ENCODE peak calls at places on chromosomes 13 and 19, in eight cellular contexts. T, I, V, Z, R, Y, L and J are unnamed samples.

GRCh38 chr13:85334187-85334586 is 465.0 kb downstream of the SLITRK6 start:
- DNase-seq in I (no peak), Y (no peak), R (no peak), Z (no peak), L (no peak), V (no peak), T (no peak), J (no peak)

GRCh38 chr19:14795078-14795721 is 16.8 kb upstream of the ADGRE2 start:
- DNase-seq in Y (no peak), I (no peak), T (no peak), L (no peak), R (no peak), V (no peak), Z (no peak), J (no peak)

GRCh38 chr13:21089827-21090226 is 28.4 kb upstream of the LATS2 start:
- DNase-seq in T (no peak), Z (no peak), V (no peak), L (no peak), I (no peak), Y (no peak), R (no peak), J (no peak)

GRCh38 chr19:57419439-57419838 is 8.5 kb downstream of the ZNF17 start:
- DNase-seq in Z (no peak), Y (no peak), L (no peak), T (no peak), I (no peak), R (no peak), V (no peak), J (no peak)

GRCh38 chr13:91136806-91137205 is 210.7 kb upstream of the MIR17HG start:
- DNase-seq in R (no peak), I (no peak), Y (no peak), Z (no peak), L (no peak), T (no peak), V (no peak), J (no peak)

GRCh38 chr13:98509271-98510155 is 67.4 kb downstream of the STK24 start:
- DNase-seq in L (peak), I (peak), Y (no peak), V (peak), R (no peak), T (peak), Z (no peak), J (no peak)

GRCh38 chr13:33186851-33187250 is 98.7 kb downstream of the STARD13 start:
- DNase-seq in L (peak), I (no peak), T (no peak), V (peak), Z (peak), R (no peak), Y (no peak), J (no peak)

GRCh38 chr19:13060233-13060963 is 42.3 kb downstream of the LYL1 start:
- DNase-seq in T (peak), R (no peak), Z (no peak), Y (no peak), V (peak), L (no peak), I (peak), J (no peak)

GRCh38 chr19:11337080-11337479 is 2.4 kb downstream of the RAB3D start:
- DNase-seq in L (no peak), I (no peak), V (no peak), R (no peak), Z (no peak), Y (no peak), T (no peak), J (no peak)

GRCh38 chr19:14515501-14516047 is 2.6 kb downstream of the DNAJB1 start:
- DNase-seq in T (no peak), L (no peak), R (no peak), Y (no peak), I (no peak), Z (no peak), V (no peak), J (no peak)

GRCh38 chr13:37608750-37609339 is 10.3 kb upstream of the POSTN start:
- DNase-seq in Z (no peak), I (no peak), T (no peak), Y (no peak), R (no peak), L (no peak), V (peak), J (no peak)

GRCh38 chr13:113929628-113930615 is 44.0 kb downstream of the C13orf46 start:
- DNase-seq in Z (peak), V (no peak), T (no peak), R (peak), Y (no peak), L (no peak), I (no peak), J (no peak)

GRCh38 chr13:44151474-44151873 is 222.2 kb upstream of the SERP2 start:
- DNase-seq in Y (no peak), V (no peak), Z (no peak), T (no peak), I (no peak), L (no peak), R (no peak), J (no peak)

GRCh38 chr19:48480151-48480475 is 10.9 kb downstream of the CYTH2 start:
- DNase-seq in R (no peak), V (no peak), L (no peak), I (peak), Z (peak), Y (no peak), T (peak), J (no peak)

GRCh38 chr13:32911506-32911905 is 104.7 kb upstream of the KL start:
- DNase-seq in V (peak), Z (peak), Y (no peak), R (no peak), T (no peak), L (no peak), I (peak), J (peak)

GRCh38 chr13:50353651-50354415 is 338.6 kb downstream of the KCNRG start:
- DNase-seq in V (peak), T (no peak), L (peak), I (peak), Y (no peak), Z (no peak), R (no peak), J (no peak)

GRCh38 chr19:13008926-13009787 is 13.9 kb downstream of the NFIX start:
- DNase-seq in Y (no peak), T (no peak), I (peak), V (no peak), R (no peak), Z (peak), L (no peak), J (no peak)

GRCh38 chr13:40102854-40103253 is 447.4 kb downstream of the COG6 start:
- DNase-seq in I (peak), Z (no peak), V (peak), T (no peak), L (peak), Y (no peak), R (no peak), J (no peak)

GRCh38 chr19:11227201-11227886 is 12.1 kb upstream of the ANGPTL8 start:
- DNase-seq in Z (peak), I (no peak), Y (no peak), R (no peak), V (no peak), T (peak), L (no peak), J (no peak)

GRCh38 chr13:60654405-60654804 is 257.4 kb downstream of the TDRD3 start:
- DNase-seq in Y (no peak), L (no peak), V (peak), T (no peak), R (no peak), I (peak), Z (peak), J (no peak)

GRCh38 chr19:3109491-3109890 is 15.3 kb downstream of the GNA11 start:
- DNase-seq in L (no peak), V (no peak), T (no peak), R (peak), Y (no peak), I (no peak), Z (no peak), J (no peak)
- TF ChIP-seq CTCF in L (no peak), V (no peak), T (no peak), R (no peak), Y (no peak), I (no peak), Z (no peak), J (no peak)

GRCh38 chr13:103762523-103762922 is 696.3 kb upstream of the SLC10A2 start:
- DNase-seq in Y (no peak), V (no peak), T (no peak), I (no peak), Z (peak), R (no peak), L (no peak), J (no peak)
- TF ChIP-seq CTCF in Y (no peak), V (no peak), T (no peak), I (no peak), Z (peak), R (no peak), L (no peak), J (no peak)

GRCh38 chr19:6217752-6218403 is 61.9 kb downstream of the MLLT1 start:
- DNase-seq in Y (no peak), L (no peak), V (no peak), R (peak), T (no peak), I (no peak), Z (no peak), J (no peak)

GRCh38 chr19:6216236-6216995 is 63.4 kb downstream of the MLLT1 start:
- DNase-seq in L (no peak), Y (no peak), V (no peak), T (no peak), R (peak), Z (no peak), I (no peak), J (no peak)

GRCh38 chr19:6218497-6219146 is 61.2 kb downstream of the MLLT1 start:
- DNase-seq in Z (peak), L (peak), R (peak), T (peak), V (peak), Y (peak), I (peak), J (peak)

GRCh38 chr19:6215701-6216235 is 64.0 kb downstream of the MLLT1 start:
- DNase-seq in V (no peak), Z (no peak), T (no peak), R (peak), Y (no peak), I (no peak), L (no peak), J (no peak)

DNA sequence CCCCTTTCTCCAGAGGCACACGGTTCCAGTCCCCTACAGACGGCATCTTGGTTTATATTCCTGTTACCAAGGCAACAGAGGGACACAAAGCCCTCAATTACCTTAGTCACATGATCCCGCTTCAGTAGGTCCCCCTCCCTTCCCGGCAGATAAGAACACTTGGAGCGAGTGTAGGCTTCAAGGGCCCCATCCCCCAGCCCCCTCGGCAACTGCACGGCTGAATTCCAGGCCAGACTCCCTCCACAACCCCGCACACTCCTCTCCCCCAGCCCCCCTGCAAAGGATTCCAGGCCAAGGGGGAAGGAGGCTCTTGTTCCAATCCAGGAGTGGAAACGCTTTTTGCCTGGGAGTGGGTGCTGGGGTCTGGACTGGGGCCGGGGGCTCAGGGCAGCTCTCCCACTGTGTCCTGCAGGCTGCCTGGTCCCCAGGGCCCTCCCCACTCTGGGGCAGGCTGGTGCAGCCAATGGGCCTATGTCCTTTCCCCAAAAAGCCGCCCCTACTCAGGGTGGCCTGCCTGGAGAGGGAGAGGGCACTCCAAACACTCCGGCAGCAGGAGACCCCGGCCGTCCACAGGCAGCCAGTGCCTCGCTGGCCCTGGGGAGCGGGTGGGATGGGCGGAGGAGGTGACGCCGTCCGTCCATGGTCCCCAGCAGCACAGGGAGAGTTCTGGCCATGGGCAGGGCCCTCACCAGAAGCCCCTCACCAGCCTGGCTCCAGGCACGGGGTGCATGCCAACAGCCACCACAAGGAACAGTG is 62.6 kb downstream of the MLLT1 start:
- DNase-seq in L (peak), T (no peak), Y (no peak), I (peak), V (peak), Z (peak), R (peak), J (no peak)
- TF ChIP-seq CTCF in L (no peak), T (no peak), Y (no peak), I (no peak), V (no peak), Z (no peak), R (no peak), J (no peak)

DNA sequence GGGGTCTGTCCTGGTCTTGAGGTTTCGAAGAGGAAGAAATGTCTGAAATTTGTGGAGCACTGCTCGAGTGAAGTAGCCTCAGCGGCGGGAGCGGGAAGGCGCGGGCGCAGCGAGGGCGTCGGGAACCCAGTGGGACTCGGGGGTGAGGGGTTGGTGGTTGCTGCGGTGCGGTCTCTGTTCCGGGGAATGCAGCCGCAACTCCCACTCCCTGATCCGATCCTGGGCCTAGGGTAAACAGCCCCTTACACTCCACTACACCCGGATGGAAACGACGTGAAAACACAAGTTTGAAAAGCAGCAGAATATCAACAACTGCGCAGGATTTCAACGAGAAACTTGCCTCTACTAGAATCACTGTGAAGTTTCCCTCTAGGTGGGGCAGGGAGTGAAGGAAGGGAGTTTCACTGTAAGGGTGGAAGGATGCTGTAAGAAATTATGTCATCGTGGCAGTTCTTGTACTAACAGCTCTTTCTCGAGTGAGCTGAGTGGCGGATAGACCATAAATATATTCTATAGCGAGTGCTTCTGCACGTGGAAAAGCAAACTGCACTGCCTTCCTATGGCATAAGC is 2.0 kb upstream of the KLF12 start:
- DNase-seq in L (peak), Y (no peak), T (peak), I (peak), Z (peak), R (peak), V (peak), J (no peak)
- TF ChIP-seq CTCF in L (no peak), Y (no peak), T (no peak), I (peak), Z (no peak), R (peak), V (peak), J (no peak)